ENCODE peak calls at places on chromosomes 2 and 18, in six cellular contexts. H, X, M, A, S and Q are unnamed samples. For H3K27me3, the result is how much of the 10 kb centered on the place peaks cover.

GRCh38 chr2:200042944-200043343 is 87.6 kb downstream of the MAIP1 start:
- DNase-seq in M (no peak), S (no peak), X (no peak), H (no peak), A (peak), Q (no peak)

GRCh38 chr18:48917579-48918101 is 33.1 kb downstream of the SMAD7 start:
- DNase-seq in S (peak), M (no peak), H (no peak), X (no peak), A (no peak), Q (no peak)

GRCh38 chr2:202941771-202942170 is 29.7 kb downstream of the CARF start:
- DNase-seq in M (no peak), S (no peak), X (no peak), A (no peak), H (no peak), Q (no peak)

GRCh38 chr2:242032780-242033656 is 163.5 kb downstream of the RTP5 start:
- DNase-seq in A (no peak), M (no peak), H (peak), S (peak), X (no peak), Q (no peak)

GRCh38 chr2:190420822-190421221 is 12.7 kb downstream of the MFSD6 start:
- DNase-seq in A (no peak), S (no peak), H (no peak), X (no peak), M (no peak), Q (no peak)

GRCh38 chr18:7317804-7318231 is 86.9 kb downstream of the LRRC30 start:
- DNase-seq in M (no peak), H (no peak), A (peak), S (no peak), X (no peak), Q (peak)

GRCh38 chr18:63182861-63183260 is 136.7 kb downstream of the BCL2 start:
- DNase-seq in A (no peak), S (no peak), X (no peak), M (no peak), H (peak), Q (no peak)

GRCh38 chr2:72139871-72140620 is 7.6 kb downstream of the CYP26B1 start:
- DNase-seq in H (peak), X (no peak), M (no peak), S (peak), A (no peak), Q (no peak)

GRCh38 chr2:78887436-78887835 is 138.1 kb upstream of the REG3G start:
- DNase-seq in X (no peak), H (no peak), M (no peak), A (no peak), S (no peak), Q (no peak)

GRCh38 chr18:7601249-7601620 is 34.1 kb downstream of the PTPRM start:
- DNase-seq in X (no peak), A (peak), S (no peak), M (no peak), H (no peak), Q (peak)

GRCh38 chr2:113208995-113209868 is 35.5 kb downstream of the PSD4 start:
- DNase-seq in S (no peak), X (no peak), H (no peak), A (no peak), M (no peak), Q (no peak)

GRCh38 chr2:187956906-187957534 is 334.7 kb upstream of the GULP1 start:
- DNase-seq in M (no peak), A (no peak), S (no peak), X (no peak), H (no peak), Q (peak)

GRCh38 chr18:73520229-73520628 is 627.4 kb downstream of the FBXO15 start:
- DNase-seq in S (no peak), A (no peak), H (no peak), X (no peak), M (peak), Q (no peak)

GRCh38 chr18:688322-688721 is 24.1 kb downstream of the ENOSF1 start:
- DNase-seq in M (no peak), S (no peak), A (no peak), H (no peak), X (no peak), Q (no peak)

GRCh38 chr2:85057236-85057635 is 76.0 kb upstream of the TCF7L1 start:
- DNase-seq in M (no peak), X (no peak), H (no peak), A (no peak), S (no peak), Q (no peak)

GRCh38 chr2:190765386-190766173 is 115.0 kb upstream of the GLS start:
- DNase-seq in S (no peak), H (no peak), A (peak), M (no peak), X (no peak), Q (peak)

GRCh38 chr2:95264626-95265025 is 9.6 kb upstream of the PROM2 start:
- DNase-seq in X (no peak), S (no peak), M (no peak), H (no peak), A (no peak), Q (no peak)

GRCh38 chr2:10078704-10079191 is 1.5 kb downstream of the CYS1 start:
- DNase-seq in S (no peak), A (no peak), H (no peak), X (no peak), M (no peak), Q (no peak)
- H3K27me3 ChIP-seq in S (under half), A (under half), H (half or more), X (under half), M (half or more), Q (under half)

DNA sequence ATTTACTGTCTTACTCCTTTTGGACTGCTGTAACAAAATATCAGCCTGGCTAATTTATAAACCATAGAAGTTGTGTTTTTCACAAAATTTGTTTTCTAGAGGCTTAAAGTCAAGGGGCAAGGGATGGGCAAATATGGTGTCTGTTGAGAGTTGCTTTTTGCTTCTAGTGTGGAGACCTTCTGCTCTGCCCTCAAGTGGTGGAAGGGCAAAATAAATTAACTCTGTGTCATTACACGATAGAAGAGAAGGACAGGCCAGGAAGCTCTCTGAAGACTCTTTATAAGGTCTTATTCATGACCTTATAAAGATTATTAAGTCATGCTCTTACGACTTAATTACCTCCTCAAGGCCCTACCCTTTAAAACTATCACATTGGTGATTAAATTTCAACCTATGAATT is 181.2 kb upstream of the LRATD1 start:
- DNase-seq in A (no peak), S (no peak), H (no peak), X (no peak), M (no peak), Q (no peak)
- TF ChIP-seq CTCF in A (peak), S (no peak), H (no peak), X (no peak), M (peak), Q (peak)

GRCh38 chr2:216829533-216829932 is 30.3 kb downstream of the TNP1 start:
- DNase-seq in M (peak), X (peak), A (peak), S (no peak), H (no peak), Q (peak)
- H3K4me3 ChIP-seq in M (no peak), X (no peak), A (no peak), S (no peak), H (no peak), Q (no peak)

DNA sequence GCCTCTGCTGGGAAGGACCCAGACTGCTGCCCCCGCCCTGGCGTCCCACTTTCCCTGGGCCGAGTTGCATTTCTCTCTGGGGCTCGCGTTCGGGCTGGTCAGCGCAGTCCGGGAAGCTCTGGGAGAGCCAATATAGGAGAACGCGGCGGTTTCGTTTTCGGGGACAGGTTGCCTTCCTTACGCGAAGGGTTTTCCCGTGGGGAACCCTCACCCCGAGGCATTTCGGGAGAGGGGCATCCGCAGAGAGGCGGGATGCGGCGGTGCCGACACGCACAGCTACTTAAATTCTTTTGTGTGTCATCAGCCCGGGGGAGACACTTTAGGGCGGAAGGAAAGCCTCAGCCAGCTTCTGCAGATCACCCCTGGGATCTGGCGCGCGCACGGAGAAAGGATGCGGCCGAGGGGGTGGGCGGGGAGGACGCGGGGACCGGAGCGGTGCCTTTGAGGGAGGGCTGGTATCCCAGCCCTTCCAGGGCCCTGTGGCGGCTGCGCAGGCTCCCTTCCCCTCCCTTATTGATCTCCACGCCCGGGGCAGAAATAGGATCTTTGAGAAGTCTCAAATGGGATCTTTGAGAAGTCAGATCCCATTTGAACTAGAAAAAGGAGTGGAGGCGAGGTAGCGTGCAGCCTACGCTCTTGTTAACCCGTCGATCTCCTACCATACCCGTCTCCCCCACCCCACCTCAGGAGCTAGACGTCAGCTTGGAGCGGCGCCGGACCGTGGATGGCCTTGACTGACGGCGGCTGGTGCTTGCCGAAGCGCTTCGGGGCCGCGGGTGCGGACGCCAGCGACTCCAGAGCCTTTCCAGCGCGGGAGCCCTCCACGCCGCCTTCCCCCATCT is 1.3 kb downstream of the GATA6 start:
- DNase-seq in S (peak), H (peak), A (peak), X (peak), M (peak), Q (no peak)
- H3K27me3 ChIP-seq in S (under half), H (half or more), A (under half), X (under half), M (half or more), Q (half or more)

GRCh38 chr2:5913729-5914390 is 221.7 kb downstream of the SOX11 start:
- DNase-seq in X (no peak), S (no peak), A (no peak), H (no peak), M (no peak), Q (no peak)
- TF ChIP-seq CTCF in X (no peak), S (no peak), A (no peak), H (no peak), M (no peak), Q (no peak)

DNA sequence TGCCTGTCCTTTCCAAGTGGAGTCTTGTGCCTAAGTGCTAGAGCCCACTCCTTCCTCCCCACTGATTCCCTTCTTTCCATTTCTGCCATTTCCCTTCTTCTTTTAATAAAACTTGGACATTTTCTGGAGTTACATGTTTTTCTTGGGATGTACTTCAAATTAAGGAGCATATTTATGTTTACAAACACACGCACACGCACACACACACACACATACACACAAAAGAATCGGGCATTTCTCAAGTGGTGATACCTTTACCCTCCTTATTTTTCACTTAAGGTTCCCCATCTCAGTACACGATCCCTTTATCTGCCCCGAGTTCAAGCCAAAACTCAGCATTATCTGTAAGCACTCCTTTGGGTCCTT is 154.3 kb downstream of the TGIF1 start:
- DNase-seq in H (no peak), A (no peak), S (no peak), M (no peak), X (no peak), Q (no peak)
- H3K4me3 ChIP-seq in H (peak), A (peak), S (peak), M (no peak), X (no peak), Q (peak)

DNA sequence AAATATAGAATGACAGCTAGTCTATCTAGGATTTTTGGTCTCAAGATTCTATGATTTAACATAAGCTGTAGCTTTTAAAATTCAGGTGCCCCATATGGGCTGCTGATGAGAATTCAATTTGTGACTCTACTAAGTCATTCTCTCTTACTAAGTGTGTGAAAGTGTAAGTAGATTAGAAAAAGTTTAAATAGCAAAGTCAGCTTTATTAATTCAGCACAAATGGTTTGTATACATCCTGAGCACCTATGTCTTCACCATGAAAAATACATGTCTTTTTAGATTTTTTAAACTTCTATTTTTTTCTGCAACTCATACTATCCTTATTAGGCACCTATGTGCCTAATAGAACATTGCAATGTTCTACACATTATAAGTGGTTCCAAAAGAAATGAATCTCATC is 157.1 kb downstream of the METTL4 start:
- DNase-seq in X (no peak), H (no peak), M (no peak), A (no peak), S (no peak), Q (no peak)
- H3K27me3 ChIP-seq in X (under half), H (under half), M (under half), A (under half), S (under half), Q (under half)